ENCODE peak calls at places on chromosomes 5 and 9, in five cellular contexts. One of them, this sample, is unnamed.

GRCh38 chr5:160802567-160802966 is 49.4 kb downstream of the ATP10B start:
- DNase-seq in sigmoid colon: no peak
- DNase-seq in lower lobe of right lung: no peak
- DNase-seq in upper lobe of left lung: peak
- DNase-seq in psoas muscle: no peak
- DNase-seq in this sample: no peak

GRCh38 chr5:87421307-87421706 is 8.6 kb upstream of the CCNH start:
- DNase-seq in sigmoid colon: no peak
- DNase-seq in lower lobe of right lung: no peak
- DNase-seq in upper lobe of left lung: no peak
- DNase-seq in psoas muscle: no peak
- DNase-seq in this sample: no peak

GRCh38 chr5:107213025-107213424 is 457.7 kb downstream of the EFNA5 start:
- DNase-seq in sigmoid colon: no peak
- DNase-seq in lower lobe of right lung: no peak
- DNase-seq in upper lobe of left lung: no peak
- DNase-seq in psoas muscle: no peak
- DNase-seq in this sample: no peak

GRCh38 chr5:17217421-17218352 is at the start of gene BASP1:
- DNase-seq in sigmoid colon: peak
- DNase-seq in lower lobe of right lung: peak
- DNase-seq in upper lobe of left lung: peak
- DNase-seq in psoas muscle: peak
- DNase-seq in this sample: peak

GRCh38 chr9:119773823-119774222 is 404.6 kb upstream of the BRINP1 start:
- DNase-seq in sigmoid colon: no peak
- DNase-seq in lower lobe of right lung: no peak
- DNase-seq in upper lobe of left lung: no peak
- DNase-seq in psoas muscle: no peak
- DNase-seq in this sample: no peak

GRCh38 chr9:133275105-133276000 is at the start of gene ABO:
- DNase-seq in sigmoid colon: no peak
- DNase-seq in lower lobe of right lung: no peak
- DNase-seq in upper lobe of left lung: peak
- DNase-seq in psoas muscle: no peak
- DNase-seq in this sample: no peak

GRCh38 chr5:114101153-114101552 is 260.7 kb upstream of the KCNN2 start:
- DNase-seq in sigmoid colon: no peak
- DNase-seq in lower lobe of right lung: no peak
- DNase-seq in upper lobe of left lung: no peak
- DNase-seq in psoas muscle: no peak
- DNase-seq in this sample: no peak

GRCh38 chr9:5999443-6000104 is 15.8 kb downstream of the RANBP6 start:
- DNase-seq in sigmoid colon: no peak
- DNase-seq in lower lobe of right lung: no peak
- DNase-seq in upper lobe of left lung: no peak
- DNase-seq in psoas muscle: no peak
- DNase-seq in this sample: no peak

GRCh38 chr5:167339205-167339604 is 952.2 kb upstream of the WWC1 start:
- DNase-seq in sigmoid colon: no peak
- DNase-seq in lower lobe of right lung: no peak
- DNase-seq in upper lobe of left lung: no peak
- DNase-seq in psoas muscle: no peak
- DNase-seq in this sample: no peak

GRCh38 chr5:68548959-68549676 is 333.6 kb downstream of the PIK3R1 start:
- DNase-seq in sigmoid colon: no peak
- DNase-seq in lower lobe of right lung: no peak
- DNase-seq in upper lobe of left lung: no peak
- DNase-seq in psoas muscle: no peak
- DNase-seq in this sample: no peak

GRCh38 chr9:131642496-131643083 is 97.3 kb downstream of the PRRT1B start:
- DNase-seq in sigmoid colon: no peak
- DNase-seq in lower lobe of right lung: no peak
- DNase-seq in upper lobe of left lung: no peak
- DNase-seq in psoas muscle: no peak
- DNase-seq in this sample: no peak

GRCh38 chr5:19837536-19838179 is 150.3 kb downstream of the CDH18 start:
- DNase-seq in sigmoid colon: no peak
- DNase-seq in lower lobe of right lung: no peak
- DNase-seq in upper lobe of left lung: no peak
- DNase-seq in psoas muscle: no peak
- DNase-seq in this sample: no peak

GRCh38 chr5:64625678-64626077 is 64.6 kb upstream of the SHISAL2B start:
- DNase-seq in sigmoid colon: no peak
- DNase-seq in lower lobe of right lung: no peak
- DNase-seq in upper lobe of left lung: no peak
- DNase-seq in psoas muscle: no peak
- DNase-seq in this sample: no peak

GRCh38 chr5:113164016-113164415 is 187.4 kb downstream of the DCP2 start:
- DNase-seq in sigmoid colon: no peak
- DNase-seq in lower lobe of right lung: no peak
- DNase-seq in upper lobe of left lung: no peak
- DNase-seq in psoas muscle: no peak
- DNase-seq in this sample: no peak

GRCh38 chr9:70795841-70796240 is 325.6 kb downstream of the TRPM3 start:
- DNase-seq in sigmoid colon: no peak
- DNase-seq in lower lobe of right lung: no peak
- DNase-seq in upper lobe of left lung: no peak
- DNase-seq in psoas muscle: no peak
- DNase-seq in this sample: no peak

GRCh38 chr9:113963017-113963620 is 87.0 kb downstream of the ZNF618 start:
- DNase-seq in sigmoid colon: no peak
- DNase-seq in lower lobe of right lung: peak
- DNase-seq in upper lobe of left lung: peak
- DNase-seq in psoas muscle: peak
- DNase-seq in this sample: no peak

GRCh38 chr5:134738963-134739661 is 764 bp downstream of the CAMLG start:
- DNase-seq in sigmoid colon: no peak
- DNase-seq in lower lobe of right lung: no peak
- DNase-seq in upper lobe of left lung: no peak
- DNase-seq in psoas muscle: no peak
- DNase-seq in this sample: peak

GRCh38 chr5:177083351-177083750 is 3.4 kb upstream of the FGFR4 start:
- DNase-seq in sigmoid colon: no peak
- DNase-seq in lower lobe of right lung: no peak
- DNase-seq in upper lobe of left lung: no peak
- DNase-seq in psoas muscle: no peak
- DNase-seq in this sample: no peak

GRCh38 chr5:170781946-170782345 is 1.6 kb upstream of the GABRP start:
- DNase-seq in sigmoid colon: no peak
- DNase-seq in lower lobe of right lung: no peak
- DNase-seq in upper lobe of left lung: no peak
- DNase-seq in psoas muscle: no peak
- DNase-seq in this sample: no peak

GRCh38 chr5:2903451-2904395 is 152.2 kb upstream of the IRX2 start:
- DNase-seq in sigmoid colon: no peak
- DNase-seq in lower lobe of right lung: no peak
- DNase-seq in upper lobe of left lung: no peak
- DNase-seq in psoas muscle: no peak
- DNase-seq in this sample: no peak

GRCh38 chr5:111641533-111642230 is 115.3 kb downstream of the NREP start:
- DNase-seq in sigmoid colon: no peak
- DNase-seq in lower lobe of right lung: no peak
- DNase-seq in upper lobe of left lung: no peak
- DNase-seq in psoas muscle: no peak
- DNase-seq in this sample: no peak

GRCh38 chr5:95773325-95774059 is 42.4 kb downstream of the RHOBTB3 start:
- DNase-seq in sigmoid colon: no peak
- DNase-seq in lower lobe of right lung: no peak
- DNase-seq in upper lobe of left lung: no peak
- DNase-seq in psoas muscle: no peak
- DNase-seq in this sample: no peak
- H3K4me3 ChIP-seq in sigmoid colon: no peak
- H3K4me3 ChIP-seq in lower lobe of right lung: no peak
- H3K4me3 ChIP-seq in upper lobe of left lung: no peak
- H3K4me3 ChIP-seq in psoas muscle: no peak
- H3K4me3 ChIP-seq in this sample: no peak

DNA sequence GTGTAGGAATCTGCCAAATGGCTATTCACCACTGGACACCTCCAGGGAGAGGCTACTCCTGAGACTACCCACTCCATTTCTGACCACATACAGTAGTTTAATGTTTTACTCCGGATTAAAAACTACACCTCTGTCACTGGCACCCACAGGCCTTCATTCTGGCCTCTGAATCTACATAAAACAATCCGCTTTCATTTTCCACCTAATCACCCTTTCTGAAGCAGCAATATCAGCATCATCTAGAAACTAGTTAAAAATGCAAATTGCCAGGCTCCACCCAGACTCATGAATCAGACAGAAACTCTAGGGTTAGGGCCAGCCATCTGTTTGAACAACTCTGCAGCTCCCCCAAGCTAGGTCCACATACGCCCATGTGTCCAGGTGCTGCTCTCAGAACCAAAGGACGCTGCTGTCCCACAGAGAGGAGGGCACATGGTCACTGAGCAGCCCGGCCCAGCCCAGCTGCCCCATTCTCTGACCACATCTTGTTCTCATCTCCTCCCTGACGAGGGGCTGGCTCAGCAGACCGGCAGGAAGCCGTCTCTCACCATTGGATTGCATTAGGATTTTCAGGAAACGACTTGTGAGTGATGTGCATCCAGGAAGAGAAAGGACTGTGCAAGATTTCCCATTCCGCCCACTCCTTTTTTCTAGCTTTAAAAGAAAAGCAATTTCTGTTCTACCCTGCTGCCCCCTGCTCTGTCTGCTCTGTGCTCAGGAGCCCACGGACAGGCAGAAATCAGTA is 34.7 kb downstream of the ADAM19 start:
- DNase-seq in sigmoid colon: peak
- DNase-seq in lower lobe of right lung: peak
- DNase-seq in upper lobe of left lung: peak
- DNase-seq in psoas muscle: peak
- DNase-seq in this sample: no peak
- H3K27ac ChIP-seq in sigmoid colon: peak
- H3K27ac ChIP-seq in lower lobe of right lung: peak
- H3K27ac ChIP-seq in upper lobe of left lung: peak
- H3K27ac ChIP-seq in psoas muscle: peak
- H3K27ac ChIP-seq in this sample: peak

GRCh38 chr9:14221119-14221518 is 92.8 kb downstream of the NFIB start:
- DNase-seq in sigmoid colon: no peak
- DNase-seq in lower lobe of right lung: no peak
- DNase-seq in upper lobe of left lung: no peak
- DNase-seq in psoas muscle: no peak
- DNase-seq in this sample: no peak
- H3K4me3 ChIP-seq in sigmoid colon: no peak
- H3K4me3 ChIP-seq in lower lobe of right lung: no peak
- H3K4me3 ChIP-seq in upper lobe of left lung: no peak
- H3K4me3 ChIP-seq in psoas muscle: no peak
- H3K4me3 ChIP-seq in this sample: no peak

GRCh38 chr5:43256261-43256966 is 56.8 kb downstream of the HMGCS1 start:
- DNase-seq in sigmoid colon: no peak
- DNase-seq in lower lobe of right lung: no peak
- DNase-seq in upper lobe of left lung: no peak
- DNase-seq in psoas muscle: no peak
- DNase-seq in this sample: no peak
- H3K27ac ChIP-seq in sigmoid colon: no peak
- H3K27ac ChIP-seq in lower lobe of right lung: no peak
- H3K27ac ChIP-seq in upper lobe of left lung: no peak
- H3K27ac ChIP-seq in psoas muscle: no peak
- H3K27ac ChIP-seq in this sample: no peak

GRCh38 chr5:120464627-120465280 is 654 bp downstream of the PRR16 start:
- DNase-seq in sigmoid colon: peak
- DNase-seq in lower lobe of right lung: no peak
- DNase-seq in upper lobe of left lung: peak
- DNase-seq in psoas muscle: peak
- DNase-seq in this sample: peak
- H3K4me3 ChIP-seq in sigmoid colon: peak
- H3K4me3 ChIP-seq in lower lobe of right lung: peak
- H3K4me3 ChIP-seq in upper lobe of left lung: peak
- H3K4me3 ChIP-seq in psoas muscle: peak
- H3K4me3 ChIP-seq in this sample: peak

GRCh38 chr9:92507005-92507404 is 24.7 kb upstream of the ASPN start:
- DNase-seq in sigmoid colon: no peak
- DNase-seq in lower lobe of right lung: no peak
- DNase-seq in upper lobe of left lung: no peak
- DNase-seq in psoas muscle: no peak
- DNase-seq in this sample: no peak
- H3K27ac ChIP-seq in sigmoid colon: peak
- H3K27ac ChIP-seq in lower lobe of right lung: peak
- H3K27ac ChIP-seq in upper lobe of left lung: peak
- H3K27ac ChIP-seq in psoas muscle: no peak
- H3K27ac ChIP-seq in this sample: no peak

GRCh38 chr9:127904518-127904887 is 5.1 kb upstream of the ST6GALNAC6 start:
- DNase-seq in sigmoid colon: peak
- DNase-seq in lower lobe of right lung: peak
- DNase-seq in upper lobe of left lung: peak
- DNase-seq in psoas muscle: no peak
- DNase-seq in this sample: no peak
- H3K4me3 ChIP-seq in sigmoid colon: no peak
- H3K4me3 ChIP-seq in lower lobe of right lung: peak
- H3K4me3 ChIP-seq in upper lobe of left lung: no peak
- H3K4me3 ChIP-seq in psoas muscle: no peak
- H3K4me3 ChIP-seq in this sample: peak

GRCh38 chr5:73525606-73526005 is 27.4 kb downstream of the BTF3 start:
- DNase-seq in sigmoid colon: no peak
- DNase-seq in lower lobe of right lung: no peak
- DNase-seq in upper lobe of left lung: no peak
- DNase-seq in psoas muscle: no peak
- DNase-seq in this sample: no peak
- H3K27ac ChIP-seq in sigmoid colon: no peak
- H3K27ac ChIP-seq in lower lobe of right lung: no peak
- H3K27ac ChIP-seq in upper lobe of left lung: no peak
- H3K27ac ChIP-seq in psoas muscle: no peak
- H3K27ac ChIP-seq in this sample: no peak